ENCODE peak calls at places on chromosomes 13 and 19, in four cellular contexts. M, E, V and I are unnamed samples.
A peak's percentile ranks its signal among the peaks of the same experiment; 100 is the strongest.

GRCh38 chr19:18975864-18976263 is 34.8 kb upstream of the HOMER3 start:
- DNase-seq in M (no peak), V (no peak), E (no peak), I (no peak)

GRCh38 chr13:106593131-106593530 is 25.2 kb upstream of the ARGLU1 start:
- DNase-seq in E (no peak), M (no peak), V (no peak), I (no peak)

GRCh38 chr13:73218181-73218580 is 159.4 kb downstream of the KLF5 start:
- DNase-seq in E (no peak), M (no peak), V (no peak), I (no peak)

GRCh38 chr19:39518458-39518857 is 3.5 kb downstream of the SELENOV start:
- DNase-seq in V (no peak), M (no peak), E (no peak), I (no peak)

GRCh38 chr13:27293873-27294515 is 23.4 kb downstream of the RASL11A start:
- DNase-seq in M (no peak), E (no peak), V (no peak), I (no peak)

GRCh38 chr13:57632276-57633140 is 964 bp downstream of the PCDH17 start:
- DNase-seq in M (peak; percentile 12), E (peak; percentile 31), V (peak; percentile 47), I (no peak)

GRCh38 chr19:39211731-39212376 is 7.8 kb upstream of the SYCN start:
- DNase-seq in M (no peak), V (no peak), E (no peak), I (no peak)

GRCh38 chr13:80086304-80086721 is 254.6 kb downstream of the SPRY2 start:
- DNase-seq in V (peak; percentile 32), E (no peak), M (no peak), I (peak; percentile 96)

GRCh38 chr13:37878496-37878895 is 8.9 kb upstream of the TRPC4 start:
- DNase-seq in V (no peak), M (no peak), E (no peak), I (no peak)

GRCh38 chr13:48731957-48732569 is 78.3 kb downstream of the CYSLTR2 start:
- DNase-seq in V (peak; percentile 64), E (peak; percentile 75), M (peak; percentile 37), I (no peak)

GRCh38 chr13:94303644-94304174 is 175.8 kb downstream of the DCT start:
- DNase-seq in E (no peak), V (no peak), M (no peak), I (no peak)

GRCh38 chr13:79485014-79485441 is 4.1 kb downstream of the NDFIP2 start:
- DNase-seq in M (peak; percentile 14), E (no peak), V (peak; percentile 80), I (peak; percentile 96)

GRCh38 chr19:48498922-48499321 is 12.7 kb downstream of the LMTK3 start:
- DNase-seq in E (no peak), M (no peak), V (peak; percentile 10), I (no peak)
- H3K4me3 ChIP-seq in E (no peak overlapping the region), M (no peak overlapping the region), V (no peak overlapping the region), I (no peak overlapping the region)

DNA sequence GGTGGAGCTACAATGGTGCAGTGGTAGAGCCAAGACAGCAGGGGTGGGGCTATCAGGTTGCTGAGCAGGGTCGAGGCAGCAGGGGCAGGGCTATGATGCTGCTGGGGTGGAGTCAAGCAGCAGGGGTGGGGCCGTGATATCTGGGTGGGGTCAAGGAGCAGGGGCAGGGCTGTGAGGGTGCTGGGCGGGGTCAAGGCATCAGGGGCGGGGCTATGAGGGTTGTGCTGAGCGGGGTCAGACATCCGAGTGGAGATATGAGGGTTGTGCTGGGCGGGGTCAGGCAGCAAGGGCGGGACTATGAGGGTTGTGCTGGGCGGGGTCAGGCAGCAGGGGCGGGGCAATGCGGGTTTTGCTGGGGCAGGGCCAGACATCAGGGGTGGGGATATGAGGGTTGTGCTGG is 14.7 kb downstream of the HCN2 start:
- DNase-seq in V (no peak), E (peak; percentile 46), M (no peak), I (no peak)
- TF ChIP-seq CTCF in V (no peak), E (no peak), M (no peak), I (no peak)

GRCh38 chr13:20069956-20070355 is 90.9 kb downstream of the GJA3 start:
- DNase-seq in M (no peak), E (no peak), V (no peak), I (no peak)

GRCh38 chr13:20058476-20058875 is 99.9 kb downstream of the ZMYM2 start:
- DNase-seq in M (no peak), V (no peak), E (no peak), I (no peak)

GRCh38 chr13:20065516-20065915 is 95.3 kb downstream of the GJA3 start:
- DNase-seq in V (no peak), M (no peak), E (no peak), I (no peak)

DNA sequence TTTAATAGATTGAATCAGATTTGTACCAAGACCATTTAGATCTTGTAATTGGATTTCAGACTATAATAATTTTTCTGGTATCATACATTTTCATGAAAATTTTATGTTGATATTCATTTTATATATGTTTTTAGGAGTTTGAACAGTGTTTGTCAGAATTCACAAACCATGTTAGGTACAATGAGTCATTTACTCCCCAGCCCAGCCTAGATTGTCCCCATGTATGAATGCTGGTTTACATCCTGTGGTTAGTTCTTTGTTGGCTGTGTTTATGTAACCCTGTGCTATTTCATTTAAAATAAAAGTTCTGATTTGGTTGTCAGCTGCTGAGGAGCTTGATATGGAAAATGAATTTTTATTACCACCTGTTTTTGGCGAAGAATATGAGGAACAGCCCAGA is 96.7 kb downstream of the GJA3 start:
- DNase-seq in E (no peak), M (no peak), V (no peak), I (no peak)
- H3K36me3 ChIP-seq in E (no peaks in the 10 kb centered on the region), M (peaks cover 91% of the 10 kb centered on the region), V (peaks cover 5% of the 10 kb centered on the region), I (peaks cover 19% of the 10 kb centered on the region)

GRCh38 chr13:20356437-20356836 is 124.3 kb upstream of the GJB6 start:
- DNase-seq in V (no peak), E (no peak), M (no peak), I (no peak)

GRCh38 chr13:20360041-20360491 is 127.9 kb upstream of the GJB6 start:
- DNase-seq in M (no peak), E (peak; percentile 38), V (no peak), I (peak; percentile 85)

GRCh38 chr13:20360835-20361412 is 128.8 kb upstream of the GJB6 start:
- DNase-seq in M (no peak), E (no peak), V (no peak), I (peak; percentile 50)

GRCh38 chr13:20358022-20358421 is 125.9 kb upstream of the GJB6 start:
- DNase-seq in E (no peak), V (no peak), M (no peak), I (no peak)

DNA sequence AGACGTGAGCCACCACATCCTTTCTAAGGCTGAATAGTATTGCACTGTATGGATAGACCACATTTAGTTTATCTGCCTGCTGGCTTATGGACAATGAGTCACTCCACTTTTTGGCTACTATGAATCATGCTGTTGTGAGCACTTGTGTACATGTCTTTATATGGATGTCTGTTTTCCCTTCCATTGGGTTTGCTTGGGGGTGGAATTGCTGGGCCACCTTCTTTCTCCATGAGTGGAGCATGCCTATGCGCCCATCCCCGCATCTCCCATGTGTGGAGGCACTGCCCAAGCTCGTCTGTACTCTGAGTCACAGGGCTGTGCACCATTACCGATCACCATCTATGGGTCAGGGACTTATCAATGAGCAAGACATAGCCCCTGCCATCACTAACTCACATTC is 127.2 kb upstream of the GJB6 start:
- DNase-seq in M (no peak), E (no peak), V (no peak), I (peak; percentile 100)
- H3K4me3 ChIP-seq in M (no peak overlapping the region), E (no peak overlapping the region), V (no peak overlapping the region), I (no peak overlapping the region)

GRCh38 chr19:16125738-16126495 is 14.2 kb downstream of the RAB8A start:
- DNase-seq in E (no peak), M (no peak), V (no peak), I (no peak)
- TF ChIP-seq CTCF in E (no peak), M (no peak), V (no peak), I (no peak)

GRCh38 chr13:39023761-39024160 is 14.1 kb downstream of the PROSER1 start:
- DNase-seq in M (no peak), E (no peak), V (peak; percentile 55), I (peak; percentile 61)
- H3K36me3 ChIP-seq in M (peaks cover 90% of the 10 kb centered on the region), E (no peaks in the 10 kb centered on the region), V (no peaks in the 10 kb centered on the region), I (peaks cover 7% of the 10 kb centered on the region)

DNA sequence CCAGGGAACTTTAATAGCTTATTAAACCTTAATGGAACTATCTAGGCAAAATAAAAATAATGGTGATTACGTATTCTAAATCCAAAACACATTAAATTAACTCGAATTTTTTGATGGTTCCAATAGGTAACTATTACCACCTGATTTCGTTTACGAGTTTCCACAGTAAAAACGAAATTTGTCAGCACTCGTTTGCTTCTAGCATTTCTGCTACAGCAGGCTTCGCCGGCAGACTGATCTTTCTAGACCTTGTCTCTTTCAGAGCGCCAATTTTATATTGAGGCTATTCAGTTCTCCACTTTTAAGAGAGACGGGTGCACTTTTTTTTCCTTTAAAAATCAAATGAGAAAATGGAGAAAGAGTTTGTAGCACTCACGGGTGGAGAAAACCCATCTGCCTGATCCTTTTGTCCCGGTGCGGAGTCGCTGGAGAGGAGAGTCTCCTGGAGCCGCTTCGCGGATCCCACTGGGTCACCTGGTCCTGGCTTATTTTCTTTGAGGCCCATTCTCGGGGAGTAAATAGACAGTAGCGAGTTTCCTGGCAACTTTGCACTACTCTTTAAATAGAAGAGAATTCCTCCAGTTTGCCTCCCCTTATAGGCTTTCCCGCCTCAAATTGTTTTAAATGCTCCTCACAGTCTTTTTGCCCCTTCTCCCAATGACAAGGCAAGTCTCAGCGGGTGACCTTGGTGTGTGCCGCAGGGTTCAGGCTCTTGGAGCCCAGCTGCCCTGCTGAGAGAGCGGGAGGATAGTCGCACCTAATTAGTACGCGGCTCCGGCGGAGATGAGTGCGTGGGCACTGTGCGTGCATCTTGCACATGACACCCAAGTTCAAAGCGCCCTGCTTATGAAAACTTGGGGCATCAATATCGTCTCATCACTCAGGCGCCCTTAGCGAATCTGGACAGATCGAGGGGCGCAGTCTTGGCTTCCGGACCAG is 117.0 kb downstream of the KCNRG start:
- DNase-seq in V (no peak), M (no peak), E (no peak), I (no peak)
- H3K4me3 ChIP-seq in V (no peak overlapping the region), M (no peak overlapping the region), E (no peak overlapping the region), I (no peak overlapping the region)

DNA sequence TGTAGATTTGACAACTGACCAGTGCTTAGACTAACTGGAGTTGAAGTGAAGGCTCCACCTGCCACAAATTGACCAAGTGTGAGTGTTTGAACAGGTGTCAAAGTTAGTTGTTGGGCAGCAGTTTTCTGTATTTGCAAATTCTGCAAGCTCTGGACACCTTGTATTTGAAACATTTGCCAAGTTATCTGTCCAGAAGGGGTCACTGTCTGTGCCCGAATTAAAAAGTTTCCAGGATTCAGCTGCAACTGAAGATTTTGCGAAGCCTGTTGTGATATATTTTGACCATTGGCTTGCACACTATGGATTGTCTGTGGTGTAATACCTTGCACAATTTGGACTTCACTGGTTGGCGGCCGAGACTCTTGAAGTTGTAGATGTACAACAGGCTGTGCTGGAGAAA is 1690.7 kb downstream of the SLITRK5 start:
- DNase-seq in V (no peak), E (no peak), M (no peak), I (peak; percentile 21)
- TF ChIP-seq CTCF in V (peak; percentile 21), E (no peak), M (no peak), I (peak; percentile 27)